ENCODE peak calls at places on chromosomes 5 and 9, in five cellular contexts. One of them, this sample, is unnamed.

GRCh38 chr5:30401479-30402058 is 791.9 kb upstream of the CDH6 start:
- DNase-seq in mesendoderm: peak; percentile 71
- DNase-seq in mesenchymal stem cell: peak; percentile 23
- DNase-seq in neuronal stem cell: peak; percentile 43
- DNase-seq in IMR-90: peak; percentile 48
- DNase-seq in this sample: no peak

GRCh38 chr9:115034801-115035200 is 83.2 kb downstream of the TNC start:
- DNase-seq in mesendoderm: no peak
- DNase-seq in mesenchymal stem cell: peak; percentile 46
- DNase-seq in neuronal stem cell: no peak
- DNase-seq in IMR-90: peak; percentile 90
- DNase-seq in this sample: no peak

GRCh38 chr5:92644271-92644886 is 936.6 kb downstream of the NR2F1-AS1 start:
- DNase-seq in mesendoderm: peak; percentile 40
- DNase-seq in mesenchymal stem cell: no peak
- DNase-seq in neuronal stem cell: no peak
- DNase-seq in IMR-90: no peak
- DNase-seq in this sample: no peak

GRCh38 chr9:92736816-92737606 is 27.6 kb downstream of the BICD2 start:
- DNase-seq in mesendoderm: no peak
- DNase-seq in mesenchymal stem cell: no peak
- DNase-seq in neuronal stem cell: no peak
- DNase-seq in IMR-90: peak; percentile 28
- DNase-seq in this sample: no peak

GRCh38 chr5:177098103-177098771 is 11.5 kb downstream of the FGFR4 start:
- DNase-seq in mesendoderm: no peak
- DNase-seq in mesenchymal stem cell: no peak
- DNase-seq in neuronal stem cell: no peak
- DNase-seq in IMR-90: peak; percentile 41
- DNase-seq in this sample: no peak

GRCh38 chr5:54357371-54358058 is 47.1 kb upstream of the ARL15 start:
- DNase-seq in mesendoderm: no peak
- DNase-seq in mesenchymal stem cell: no peak
- DNase-seq in neuronal stem cell: no peak
- DNase-seq in IMR-90: no peak
- DNase-seq in this sample: no peak

GRCh38 chr5:61596265-61596664 is 264.2 kb downstream of the ZSWIM6 start:
- DNase-seq in mesendoderm: no peak
- DNase-seq in mesenchymal stem cell: no peak
- DNase-seq in neuronal stem cell: no peak
- DNase-seq in IMR-90: no peak
- DNase-seq in this sample: no peak

GRCh38 chr5:98513378-98513777 is 260.1 kb upstream of the RGMB start:
- DNase-seq in mesendoderm: peak; percentile 49
- DNase-seq in mesenchymal stem cell: no peak
- DNase-seq in neuronal stem cell: no peak
- DNase-seq in IMR-90: no peak
- DNase-seq in this sample: no peak

GRCh38 chr9:126720661-126721530 is 83.9 kb upstream of the ZBTB43 start:
- DNase-seq in mesendoderm: no peak
- DNase-seq in mesenchymal stem cell: no peak
- DNase-seq in neuronal stem cell: no peak
- DNase-seq in IMR-90: no peak
- DNase-seq in this sample: no peak

GRCh38 chr9:29555452-29555851 is 1982.2 kb upstream of the C9orf72 start:
- DNase-seq in mesendoderm: no peak
- DNase-seq in mesenchymal stem cell: no peak
- DNase-seq in neuronal stem cell: no peak
- DNase-seq in IMR-90: no peak
- DNase-seq in this sample: no peak

GRCh38 chr9:29556746-29557145 is 1983.5 kb upstream of the C9orf72 start:
- DNase-seq in mesendoderm: no peak
- DNase-seq in mesenchymal stem cell: no peak
- DNase-seq in neuronal stem cell: no peak
- DNase-seq in IMR-90: no peak
- DNase-seq in this sample: no peak

DNA sequence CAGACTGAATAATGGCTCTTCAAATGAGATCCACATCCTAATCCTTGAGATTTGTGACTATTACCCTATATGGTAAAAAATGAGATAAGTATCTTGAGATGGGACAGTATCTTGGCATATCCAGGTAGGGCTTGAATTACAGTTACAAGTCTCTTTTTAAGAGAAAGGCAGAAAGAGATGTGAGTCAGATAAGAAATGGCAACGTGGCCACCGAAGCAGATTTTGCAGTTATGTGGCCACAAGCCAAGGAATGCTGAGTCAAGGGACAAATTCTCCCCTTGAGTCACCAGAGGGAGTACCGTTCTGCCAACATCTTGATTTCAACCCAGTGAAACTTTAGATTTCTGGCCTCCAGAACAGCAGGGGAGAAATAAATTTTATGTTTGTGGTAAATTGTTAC is 1983.0 kb upstream of the C9orf72 start:
- DNase-seq in mesendoderm: peak; percentile 2
- DNase-seq in mesenchymal stem cell: peak; percentile 36
- DNase-seq in neuronal stem cell: no peak
- DNase-seq in IMR-90: no peak
- DNase-seq in this sample: peak; percentile 20
- H3K4me3 ChIP-seq in mesendoderm: no peak overlapping the region
- H3K4me3 ChIP-seq in mesenchymal stem cell: no peak overlapping the region
- H3K4me3 ChIP-seq in neuronal stem cell: no peak overlapping the region
- H3K4me3 ChIP-seq in IMR-90: no peak overlapping the region
- H3K4me3 ChIP-seq in this sample: no peak overlapping the region

DNA sequence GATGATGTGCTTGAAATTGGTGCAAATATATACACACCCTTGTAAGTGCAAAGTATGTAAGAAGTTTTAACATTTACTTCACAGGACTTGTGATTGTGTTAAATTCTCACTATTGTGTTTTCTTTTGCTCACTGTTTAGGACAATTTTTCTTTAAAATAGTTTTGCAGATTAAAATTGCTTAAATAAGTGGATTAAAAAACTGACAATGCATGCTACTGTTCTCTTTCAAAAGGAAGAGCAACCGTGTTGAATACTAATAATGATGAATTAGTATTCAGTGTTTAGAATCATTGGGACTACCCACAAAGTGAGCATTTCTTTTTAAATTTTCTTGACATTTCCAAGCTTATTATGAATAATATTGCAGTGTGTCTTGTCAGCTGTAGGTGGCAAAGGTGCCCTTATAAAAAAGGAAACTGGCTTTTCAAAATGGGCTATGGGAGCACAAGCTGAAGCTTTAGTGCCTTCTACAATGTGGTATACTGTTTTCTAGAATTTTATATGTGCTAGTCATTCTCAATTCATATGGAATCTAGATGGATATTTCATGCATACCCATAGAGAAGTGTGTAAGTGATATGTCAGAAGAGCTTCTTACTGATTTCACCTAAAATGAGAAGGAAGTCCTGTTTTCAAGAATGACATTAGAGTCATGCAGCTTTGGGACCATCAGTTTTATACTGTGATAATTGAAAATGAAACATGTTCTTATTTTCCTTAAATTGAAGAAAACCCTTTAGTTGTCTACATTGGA is 35.4 kb downstream of the SREK1 start:
- DNase-seq in mesendoderm: no peak
- DNase-seq in mesenchymal stem cell: no peak
- DNase-seq in neuronal stem cell: no peak
- DNase-seq in IMR-90: no peak
- DNase-seq in this sample: no peak
- H2AK5ac ChIP-seq in mesendoderm: no peak overlapping the region
- H2AK5ac ChIP-seq in mesenchymal stem cell: no peak overlapping the region
- H2AK5ac ChIP-seq in neuronal stem cell: no peak overlapping the region
- H2AK5ac ChIP-seq in IMR-90: no peak overlapping the region
- H2AK5ac ChIP-seq in this sample: no peak overlapping the region

DNA sequence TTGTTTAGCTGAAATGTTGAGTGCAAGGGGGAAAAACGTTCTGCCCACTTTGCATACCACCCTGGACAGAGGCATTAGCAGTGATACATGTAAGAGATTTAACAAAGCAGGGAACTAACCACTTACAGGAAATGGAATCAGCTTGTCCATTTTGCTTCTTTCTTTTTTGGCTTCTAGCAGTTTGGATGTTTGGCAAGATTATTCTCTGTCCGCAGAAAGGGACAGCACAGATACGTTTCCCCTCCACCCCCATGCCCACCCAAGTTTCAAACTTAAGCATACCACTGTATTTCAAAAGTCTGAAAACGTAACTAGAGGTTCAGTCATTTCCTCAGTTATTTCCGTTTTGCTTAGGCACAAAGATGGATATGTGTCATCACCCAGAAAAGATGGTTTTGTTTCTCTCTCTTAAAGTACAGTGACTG is 118.4 kb downstream of the GDNF start:
- DNase-seq in mesendoderm: no peak
- DNase-seq in mesenchymal stem cell: peak; percentile 45
- DNase-seq in neuronal stem cell: no peak
- DNase-seq in IMR-90: peak; percentile 36
- DNase-seq in this sample: no peak
- H3K27ac ChIP-seq in mesendoderm: no peak overlapping the region
- H3K27ac ChIP-seq in mesenchymal stem cell: no peak overlapping the region
- H3K27ac ChIP-seq in neuronal stem cell: no peak overlapping the region
- H3K27ac ChIP-seq in IMR-90: no peak overlapping the region
- H3K27ac ChIP-seq in this sample: no peak overlapping the region

DNA sequence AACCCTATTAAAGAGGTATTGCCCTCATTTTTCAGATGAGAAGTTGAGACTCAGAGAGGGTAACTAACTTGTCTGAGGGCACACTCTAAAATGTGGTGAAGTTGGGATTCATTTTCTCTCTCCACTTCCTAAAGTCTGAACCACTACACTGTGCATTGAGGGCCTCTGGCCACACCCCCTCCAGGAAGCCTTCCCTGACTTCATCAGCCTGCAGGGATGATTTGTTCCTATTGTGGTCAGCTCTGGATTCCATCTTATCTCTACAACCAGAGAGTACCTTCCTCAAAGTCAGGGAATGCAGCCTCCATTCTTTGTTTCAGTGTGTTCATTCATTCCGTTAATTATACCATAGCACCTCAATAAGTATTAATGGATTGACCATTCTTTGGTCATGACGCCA is 356.0 kb upstream of the PANK3 start:
- DNase-seq in mesendoderm: no peak
- DNase-seq in mesenchymal stem cell: no peak
- DNase-seq in neuronal stem cell: no peak
- DNase-seq in IMR-90: no peak
- DNase-seq in this sample: no peak
- H3K4me3 ChIP-seq in mesendoderm: no peak overlapping the region
- H3K4me3 ChIP-seq in mesenchymal stem cell: no peak overlapping the region
- H3K4me3 ChIP-seq in neuronal stem cell: no peak overlapping the region
- H3K4me3 ChIP-seq in IMR-90: no peak overlapping the region
- H3K4me3 ChIP-seq in this sample: no peak overlapping the region

GRCh38 chr9:123395276-123396006 is 39.4 kb downstream of the CRB2 start:
- DNase-seq in mesendoderm: peak; percentile 86
- DNase-seq in mesenchymal stem cell: peak; percentile 21
- DNase-seq in neuronal stem cell: no peak
- DNase-seq in IMR-90: no peak
- DNase-seq in this sample: no peak
- H2AK5ac ChIP-seq in mesendoderm: no peak overlapping the region
- H2AK5ac ChIP-seq in mesenchymal stem cell: no peak overlapping the region
- H2AK5ac ChIP-seq in neuronal stem cell: no peak overlapping the region
- H2AK5ac ChIP-seq in IMR-90: no peak overlapping the region
- H2AK5ac ChIP-seq in this sample: no peak overlapping the region

This sample was measured in trophoblast cell.